ENCODE peak calls at places on chromosomes 5 and 9, in seven cellular contexts. N is ovary; P is naive thymus-derived CD4-positive, alpha-beta T cell; K is spleen; Q is CD8-positive, alpha-beta memory T cell; Y is lower lobe of right lung; H is A673. G is an unnamed sample.

GRCh38 chr9:98034593-98035546 is 21.7 kb upstream of the NANS start:
- DNase-seq in N (peak; percentile 77), P (peak; percentile 87), K (peak; percentile 94), Q (peak; percentile 82), Y (peak; percentile 84), H (peak; percentile 86), G (peak; percentile 84)

GRCh38 chr5:177473461-177473991 is at the start of gene DBN1:
- DNase-seq in N (peak; percentile 53), P (no peak), K (no peak), Q (no peak), Y (no peak), H (peak; percentile 72), G (peak; percentile 86)

GRCh38 chr9:121582641-121583040 is 68.8 kb upstream of the DAB2IP start:
- DNase-seq in N (no peak), P (no peak), K (no peak), Q (no peak), Y (no peak), H (no peak), G (no peak)

GRCh38 chr5:11595045-11595444 is 309.2 kb downstream of the CTNND2 start:
- DNase-seq in N (no peak), P (no peak), K (no peak), Q (no peak), Y (no peak), H (no peak), G (no peak)

GRCh38 chr9:36665921-36666429 is 93.3 kb downstream of the MELK start:
- DNase-seq in N (no peak), P (no peak), K (no peak), Q (no peak), Y (no peak), H (no peak), G (peak; percentile 62)

GRCh38 chr5:151496041-151496484 is 48.7 kb downstream of the SLC36A1 start:
- DNase-seq in N (no peak), P (no peak), K (no peak), Q (no peak), Y (no peak), H (peak; percentile 15), G (no peak)

GRCh38 chr5:11905209-11905608 is 963 bp upstream of the CTNND2 start:
- DNase-seq in N (no peak), P (no peak), K (no peak), Q (no peak), Y (no peak), H (no peak), G (no peak)

GRCh38 chr5:147427784-147428401 is 82.0 kb downstream of the DPYSL3 start:
- DNase-seq in N (no peak), P (no peak), K (no peak), Q (no peak), Y (no peak), H (no peak), G (no peak)

GRCh38 chr5:80255425-80255751 is 460 bp downstream of the SERINC5 start:
- DNase-seq in N (no peak), P (peak; percentile 44), K (no peak), Q (no peak), Y (peak; percentile 83), H (peak; percentile 73), G (peak; percentile 59)

GRCh38 chr9:130707225-130707976 is 13.8 kb downstream of the EXOSC2 start:
- DNase-seq in N (peak; percentile 44), P (peak; percentile 72), K (no peak), Q (peak; percentile 58), Y (no peak), H (peak; percentile 68), G (peak; percentile 73)

GRCh38 chr9:96417610-96418073 is 528 bp downstream of the ZNF367 start:
- DNase-seq in N (peak; percentile 20), P (peak; percentile 57), K (peak; percentile 92), Q (no peak), Y (peak; percentile 65), H (no peak), G (no peak)

GRCh38 chr9:5455181-5455580 is 4.8 kb downstream of the CD274 start:
- DNase-seq in N (no peak), P (no peak), K (no peak), Q (no peak), Y (no peak), H (no peak), G (no peak)

GRCh38 chr9:33433871-33434270 is 13.5 kb downstream of the AQP3 start:
- DNase-seq in N (no peak), P (no peak), K (no peak), Q (no peak), Y (no peak), H (no peak), G (no peak)

GRCh38 chr5:135356522-135357318 is 42.3 kb downstream of the MACROH2A1 start:
- DNase-seq in N (peak; percentile 59), P (no peak), K (peak; percentile 75), Q (no peak), Y (no peak), H (no peak), G (peak; percentile 96)

GRCh38 chr5:40046792-40047191 is 622.0 kb upstream of the DAB2 start:
- DNase-seq in N (no peak), P (no peak), K (no peak), Q (no peak), Y (no peak), H (no peak), G (no peak)

GRCh38 chr5:36414869-36415282 is 113.2 kb upstream of the RANBP3L start:
- DNase-seq in N (no peak), P (no peak), K (no peak), Q (no peak), Y (no peak), H (peak; percentile 75), G (peak; percentile 64)

GRCh38 chr5:17224858-17225436 is 7.5 kb downstream of the BASP1 start:
- DNase-seq in N (no peak), P (no peak), K (no peak), Q (no peak), Y (no peak), H (no peak), G (peak; percentile 20)

GRCh38 chr5:98763001-98763630 is 10.3 kb upstream of the RGMB start:
- DNase-seq in N (no peak), P (no peak), K (no peak), Q (no peak), Y (no peak), H (no peak), G (peak; percentile 72)

GRCh38 chr9:136983167-136983566 is 374 bp downstream of the LCNL1 start:
- DNase-seq in N (no peak), P (no peak), K (no peak), Q (no peak), Y (no peak), H (no peak), G (no peak)

GRCh38 chr9:15157371-15157770 is 149.6 kb downstream of the TTC39B start:
- DNase-seq in N (no peak), P (no peak), K (no peak), Q (no peak), Y (no peak), H (no peak), G (no peak)

GRCh38 chr5:173781826-173782670 is 106.1 kb upstream of the CPEB4 start:
- DNase-seq in N (peak; percentile 74), P (peak; percentile 60), K (peak; percentile 89), Q (peak; percentile 43), Y (peak; percentile 83), H (peak; percentile 74), G (no peak)

GRCh38 chr9:129008986-129009583 is 19.0 kb downstream of the SH3GLB2 start:
- DNase-seq in N (no peak), P (no peak), K (no peak), Q (no peak), Y (peak; percentile 38), H (no peak), G (no peak)
- H3K36me3 ChIP-seq in N (no peaks in the 10 kb centered on the region), P (no peaks in the 10 kb centered on the region), K (peaks cover 95% of the 10 kb centered on the region), Q (no peaks in the 10 kb centered on the region), Y (peaks cover 96% of the 10 kb centered on the region), H (peaks cover 40% of the 10 kb centered on the region), G (peaks cover 23% of the 10 kb centered on the region)

GRCh38 chr9:2837915-2838314 is 6.0 kb downstream of the PUM3 start:
- DNase-seq in N (no peak), P (no peak), K (no peak), Q (no peak), Y (no peak), H (peak; percentile 10), G (peak; percentile 59)
- H3K36me3 ChIP-seq in N (no peaks in the 10 kb centered on the region), P (peaks cover 16% of the 10 kb centered on the region), K (peaks cover 40% of the 10 kb centered on the region), Q (peaks cover 18% of the 10 kb centered on the region), Y (peaks cover 44% of the 10 kb centered on the region), H (peaks cover 41% of the 10 kb centered on the region), G (peaks cover 14% of the 10 kb centered on the region)

DNA sequence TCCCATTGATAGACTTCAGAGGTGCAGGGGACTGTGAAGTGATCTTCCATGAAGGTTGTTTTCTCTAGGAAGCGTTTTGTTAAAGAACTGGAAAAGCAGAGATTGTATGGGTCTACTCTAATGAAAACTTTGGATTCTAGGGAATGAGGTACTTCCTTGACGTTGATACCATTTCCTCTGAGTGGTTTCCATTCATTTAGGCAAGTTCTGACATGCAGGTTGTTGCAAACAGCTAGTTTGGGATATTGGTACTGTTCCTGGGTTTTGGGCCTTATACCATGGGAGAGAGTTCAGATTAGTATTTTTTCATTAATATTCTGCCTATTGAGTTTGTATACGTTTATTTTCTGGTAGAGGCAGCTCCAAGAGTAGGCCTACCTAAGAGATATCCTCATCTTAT is 25.7 kb downstream of the SMARCA2 start:
- DNase-seq in N (no peak), P (no peak), K (no peak), Q (no peak), Y (no peak), H (no peak), G (no peak)
- H3K36me3 ChIP-seq in N (no peaks in the 10 kb centered on the region), P (peaks cover 14% of the 10 kb centered on the region), K (peaks cover 42% of the 10 kb centered on the region), Q (peaks cover 52% of the 10 kb centered on the region), Y (peaks cover 71% of the 10 kb centered on the region), H (peaks cover 9% of the 10 kb centered on the region), G (peaks cover 7% of the 10 kb centered on the region)

GRCh38 chr9:72826954-72827953 is 125.6 kb downstream of the ALDH1A1 start:
- DNase-seq in N (no peak), P (no peak), K (no peak), Q (no peak), Y (no peak), H (no peak), G (peak; percentile 8)

GRCh38 chr9:72818377-72818776 is 134.5 kb downstream of the ALDH1A1 start:
- DNase-seq in N (no peak), P (no peak), K (no peak), Q (no peak), Y (no peak), H (no peak), G (no peak)

GRCh38 chr9:72828281-72828731 is 124.5 kb downstream of the ALDH1A1 start:
- DNase-seq in N (no peak), P (no peak), K (no peak), Q (no peak), Y (no peak), H (no peak), G (no peak)

DNA sequence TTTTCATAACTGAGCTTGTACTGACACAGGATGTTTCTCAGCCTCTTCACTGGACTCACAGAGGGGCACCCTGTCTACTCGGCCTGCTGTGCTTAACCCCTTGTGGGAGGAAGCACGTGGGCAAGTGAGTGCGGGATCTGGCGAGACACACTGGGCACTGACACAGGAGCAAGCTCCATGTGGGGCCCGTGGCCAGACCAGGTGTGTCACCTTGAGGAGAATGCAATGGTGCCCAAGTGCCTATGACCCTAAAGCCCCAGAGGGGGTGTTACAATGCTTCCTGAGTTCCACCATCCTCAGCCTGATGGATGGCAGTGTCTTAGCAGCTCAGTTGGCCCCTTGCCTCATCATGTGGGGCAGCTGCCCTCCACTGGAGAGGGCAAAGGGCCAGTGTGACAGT is 128.9 kb downstream of the ALDH1A1 start:
- DNase-seq in N (no peak), P (no peak), K (no peak), Q (no peak), Y (no peak), H (no peak), G (no peak)
- H3K36me3 ChIP-seq in N (no peaks in the 10 kb centered on the region), P (no peaks in the 10 kb centered on the region), K (no peaks in the 10 kb centered on the region), Q (no peaks in the 10 kb centered on the region), Y (no peaks in the 10 kb centered on the region), H (no peaks in the 10 kb centered on the region), G (no peaks in the 10 kb centered on the region)